ENCODE peak calls at places on chromosomes 12 and 14, in four cellular contexts. One of them, this sample, is unnamed.

GRCh38 chr14:105138021-105138541 is 30.5 kb downstream of the JAG2 start:
- DNase-seq in HEK293T: no peak
- DNase-seq in C1 segment of cervical spinal cord: no peak
- DNase-seq in NCI-H1092: no peak
- DNase-seq in this sample: no peak

GRCh38 chr12:92779902-92780301 is 77.1 kb downstream of the PLEKHG7 start:
- DNase-seq in HEK293T: no peak
- DNase-seq in C1 segment of cervical spinal cord: no peak
- DNase-seq in NCI-H1092: no peak
- DNase-seq in this sample: no peak

GRCh38 chr12:92408072-92408900 is 262.6 kb upstream of the BTG1 start:
- DNase-seq in HEK293T: peak
- DNase-seq in C1 segment of cervical spinal cord: no peak
- DNase-seq in NCI-H1092: peak
- DNase-seq in this sample: peak

GRCh38 chr12:127445583-127445982 is 821.4 kb upstream of the TMEM132C start:
- DNase-seq in HEK293T: no peak
- DNase-seq in C1 segment of cervical spinal cord: no peak
- DNase-seq in NCI-H1092: no peak
- DNase-seq in this sample: no peak

GRCh38 chr12:88538250-88538649 is 42.0 kb downstream of the KITLG start:
- DNase-seq in HEK293T: no peak
- DNase-seq in C1 segment of cervical spinal cord: no peak
- DNase-seq in NCI-H1092: no peak
- DNase-seq in this sample: no peak

GRCh38 chr12:89883630-89884364 is 175.2 kb upstream of the ATP2B1 start:
- DNase-seq in HEK293T: no peak
- DNase-seq in C1 segment of cervical spinal cord: no peak
- DNase-seq in NCI-H1092: peak
- DNase-seq in this sample: no peak

GRCh38 chr12:87311206-87311605 is 718.0 kb downstream of the C12orf50 start:
- DNase-seq in HEK293T: no peak
- DNase-seq in C1 segment of cervical spinal cord: no peak
- DNase-seq in NCI-H1092: no peak
- DNase-seq in this sample: no peak

GRCh38 chr12:3964404-3964803 is 91.2 kb upstream of the PARP11 start:
- DNase-seq in HEK293T: peak
- DNase-seq in C1 segment of cervical spinal cord: no peak
- DNase-seq in NCI-H1092: no peak
- DNase-seq in this sample: peak

GRCh38 chr12:69540606-69541386 is 44.5 kb upstream of the CCT2 start:
- DNase-seq in HEK293T: no peak
- DNase-seq in C1 segment of cervical spinal cord: no peak
- DNase-seq in NCI-H1092: no peak
- DNase-seq in this sample: no peak

GRCh38 chr12:18424857-18425256 is 163.5 kb downstream of the PIK3C2G start:
- DNase-seq in HEK293T: no peak
- DNase-seq in C1 segment of cervical spinal cord: no peak
- DNase-seq in NCI-H1092: no peak
- DNase-seq in this sample: no peak

GRCh38 chr14:73133795-73134194 is 2.5 kb upstream of the PSEN1 start:
- DNase-seq in HEK293T: no peak
- DNase-seq in C1 segment of cervical spinal cord: no peak
- DNase-seq in NCI-H1092: no peak
- DNase-seq in this sample: no peak

GRCh38 chr12:24244801-24245200 is 295.3 kb upstream of the SOX5 start:
- DNase-seq in HEK293T: no peak
- DNase-seq in C1 segment of cervical spinal cord: no peak
- DNase-seq in NCI-H1092: no peak
- DNase-seq in this sample: no peak

GRCh38 chr12:6072302-6072752 is 52.1 kb downstream of the VWF start:
- DNase-seq in HEK293T: no peak
- DNase-seq in C1 segment of cervical spinal cord: no peak
- DNase-seq in NCI-H1092: no peak
- DNase-seq in this sample: no peak

GRCh38 chr14:81269100-81269978 is 48.6 kb upstream of the GTF2A1 start:
- DNase-seq in HEK293T: peak
- DNase-seq in C1 segment of cervical spinal cord: no peak
- DNase-seq in NCI-H1092: peak
- DNase-seq in this sample: peak

GRCh38 chr12:56487448-56488040 is 417 bp downstream of the GLS2 start:
- DNase-seq in HEK293T: peak
- DNase-seq in C1 segment of cervical spinal cord: peak
- DNase-seq in NCI-H1092: no peak
- DNase-seq in this sample: no peak

GRCh38 chr14:34714320-34715107 is at the start of gene CFL2:
- DNase-seq in HEK293T: peak
- DNase-seq in C1 segment of cervical spinal cord: peak
- DNase-seq in NCI-H1092: peak
- DNase-seq in this sample: peak

GRCh38 chr14:71532349-71532748 is 399.9 kb upstream of the RGS6 start:
- DNase-seq in HEK293T: no peak
- DNase-seq in C1 segment of cervical spinal cord: no peak
- DNase-seq in NCI-H1092: no peak
- DNase-seq in this sample: no peak

GRCh38 chr14:33714527-33715222 is 236.2 kb downstream of the EGLN3 start:
- DNase-seq in HEK293T: no peak
- DNase-seq in C1 segment of cervical spinal cord: no peak
- DNase-seq in NCI-H1092: no peak
- DNase-seq in this sample: no peak

GRCh38 chr12:46919666-46920065 is 93.9 kb upstream of the SLC38A4 start:
- DNase-seq in HEK293T: no peak
- DNase-seq in C1 segment of cervical spinal cord: no peak
- DNase-seq in NCI-H1092: no peak
- DNase-seq in this sample: no peak

GRCh38 chr12:80186727-80187217 is 87.4 kb downstream of the OTOGL start:
- DNase-seq in HEK293T: peak
- DNase-seq in C1 segment of cervical spinal cord: no peak
- DNase-seq in NCI-H1092: peak
- DNase-seq in this sample: peak

GRCh38 chr12:104951759-104952509 is 6.2 kb downstream of the SLC41A2 start:
- DNase-seq in HEK293T: no peak
- DNase-seq in C1 segment of cervical spinal cord: no peak
- DNase-seq in NCI-H1092: no peak
- DNase-seq in this sample: no peak

GRCh38 chr12:106446429-106447092 is 89.0 kb downstream of the POLR3B start:
- DNase-seq in HEK293T: no peak
- DNase-seq in C1 segment of cervical spinal cord: no peak
- DNase-seq in NCI-H1092: peak
- DNase-seq in this sample: no peak

GRCh38 chr14:69464829-69465228 is 19.7 kb upstream of the PLEKHD1 start:
- DNase-seq in HEK293T: no peak
- DNase-seq in C1 segment of cervical spinal cord: no peak
- DNase-seq in NCI-H1092: no peak
- DNase-seq in this sample: no peak

GRCh38 chr14:75577090-75577489 is 1.3 kb upstream of the FLVCR2 start:
- DNase-seq in HEK293T: no peak
- DNase-seq in C1 segment of cervical spinal cord: no peak
- DNase-seq in NCI-H1092: no peak
- DNase-seq in this sample: no peak

GRCh38 chr12:52874573-52875435 is 26.0 kb upstream of the KRT78 start:
- DNase-seq in HEK293T: no peak
- DNase-seq in C1 segment of cervical spinal cord: no peak
- DNase-seq in NCI-H1092: no peak
- DNase-seq in this sample: peak

GRCh38 chr14:57060276-57060956 is 208.3 kb downstream of the EXOC5 start:
- DNase-seq in HEK293T: no peak
- DNase-seq in C1 segment of cervical spinal cord: no peak
- DNase-seq in NCI-H1092: no peak
- DNase-seq in this sample: no peak

GRCh38 chr12:75551477-75551876 is 40.1 kb upstream of the KRR1 start:
- DNase-seq in HEK293T: no peak
- DNase-seq in C1 segment of cervical spinal cord: no peak
- DNase-seq in NCI-H1092: no peak
- DNase-seq in this sample: no peak

GRCh38 chr12:120100630-120101029 is 15.9 kb downstream of the RAB35 start:
- DNase-seq in HEK293T: no peak
- DNase-seq in C1 segment of cervical spinal cord: peak
- DNase-seq in NCI-H1092: peak
- DNase-seq in this sample: no peak

GRCh38 chr12:80101126-80101525 is 1.8 kb downstream of the OTOGL start:
- DNase-seq in HEK293T: no peak
- DNase-seq in C1 segment of cervical spinal cord: no peak
- DNase-seq in NCI-H1092: no peak
- DNase-seq in this sample: no peak

GRCh38 chr14:42027271-42027670 is 420.6 kb downstream of the LRFN5 start:
- DNase-seq in HEK293T: no peak
- DNase-seq in C1 segment of cervical spinal cord: no peak
- DNase-seq in NCI-H1092: no peak
- DNase-seq in this sample: no peak

GRCh38 chr12:42315108-42315507 is 10.8 kb downstream of the ZCRB1 start:
- DNase-seq in HEK293T: no peak
- DNase-seq in C1 segment of cervical spinal cord: no peak
- DNase-seq in NCI-H1092: no peak
- DNase-seq in this sample: no peak

GRCh38 chr12:89507015-89507824 is 17.4 kb downstream of the GALNT4 start:
- DNase-seq in HEK293T: no peak
- DNase-seq in C1 segment of cervical spinal cord: no peak
- DNase-seq in NCI-H1092: no peak
- DNase-seq in this sample: peak

GRCh38 chr12:84924956-84925355 is 12.4 kb upstream of the SLC6A15 start:
- DNase-seq in HEK293T: no peak
- DNase-seq in C1 segment of cervical spinal cord: no peak
- DNase-seq in NCI-H1092: no peak
- DNase-seq in this sample: no peak

GRCh38 chr14:21069388-21070082 is 569 bp upstream of the ARHGEF40 start:
- DNase-seq in HEK293T: no peak
- DNase-seq in C1 segment of cervical spinal cord: peak
- DNase-seq in NCI-H1092: peak
- DNase-seq in this sample: peak

GRCh38 chr12:5925646-5926045 is 19.4 kb downstream of the ANO2 start:
- DNase-seq in HEK293T: no peak
- DNase-seq in C1 segment of cervical spinal cord: no peak
- DNase-seq in NCI-H1092: no peak
- DNase-seq in this sample: no peak

GRCh38 chr12:106299193-106299794 is 3.2 kb upstream of the TCP11L2 start:
- DNase-seq in HEK293T: no peak
- DNase-seq in C1 segment of cervical spinal cord: no peak
- DNase-seq in NCI-H1092: no peak
- DNase-seq in this sample: no peak

GRCh38 chr12:12405882-12406281 is 49.0 kb downstream of the BORCS5 start:
- DNase-seq in HEK293T: no peak
- DNase-seq in C1 segment of cervical spinal cord: peak
- DNase-seq in NCI-H1092: peak
- DNase-seq in this sample: peak

GRCh38 chr12:52650520-52651081 is 1.4 kb downstream of the KRT2 start:
- DNase-seq in HEK293T: no peak
- DNase-seq in C1 segment of cervical spinal cord: no peak
- DNase-seq in NCI-H1092: no peak
- DNase-seq in this sample: no peak

GRCh38 chr12:129901256-129901655 is 2.6 kb downstream of the TMEM132D start:
- DNase-seq in HEK293T: no peak
- DNase-seq in C1 segment of cervical spinal cord: no peak
- DNase-seq in NCI-H1092: no peak
- DNase-seq in this sample: no peak